ENCODE peak calls at places on chromosome 14, in four cellular contexts. W is Calu3, Z is tibial artery, D is glutamatergic neuron. M is an unnamed sample.

GRCh38 chr14:57060276-57060956 is 208.3 kb downstream of the EXOC5 start:
- DNase-seq in W (no peak), Z (no peak), D (no peak), M (no peak)

GRCh38 chr14:85909581-85909980 is 379.6 kb downstream of the FLRT2 start:
- DNase-seq in W (no peak), Z (no peak), D (no peak), M (no peak)

GRCh38 chr14:59997496-59997895 is 77.6 kb downstream of the LRRC9 start:
- DNase-seq in W (no peak), Z (no peak), D (no peak), M (no peak)

GRCh38 chr14:69175130-69175529 is 16.2 kb upstream of the EXD2 start:
- DNase-seq in W (no peak), Z (no peak), D (no peak), M (no peak)

GRCh38 chr14:23299558-23299957 is 3.1 kb downstream of the PPP1R3E start:
- DNase-seq in W (no peak), Z (no peak), D (no peak), M (no peak)

GRCh38 chr14:79411403-79412174 is 799.7 kb downstream of the DIO2 start:
- DNase-seq in W (no peak), Z (no peak), D (no peak), M (no peak)

GRCh38 chr14:50835280-50835679 is 4.3 kb upstream of the NIN start:
- DNase-seq in W (no peak), Z (no peak), D (no peak), M (no peak)

GRCh38 chr14:53148612-53149202 is 4.4 kb downstream of the DDHD1 start:
- DNase-seq in W (no peak), Z (no peak), D (no peak), M (no peak)

GRCh38 chr14:31159682-31160296 is 47.8 kb downstream of the HECTD1 start:
- DNase-seq in W (no peak), Z (peak; percentile 40), D (no peak), M (no peak)

GRCh38 chr14:88013750-88014349 is 8.9 kb downstream of the GPR65 start:
- DNase-seq in W (peak; percentile 72), Z (peak; percentile 77), D (peak; percentile 70), M (peak; percentile 17)

GRCh38 chr14:94066089-94066676 is 14.8 kb downstream of the DDX24 start:
- DNase-seq in W (peak; percentile 59), Z (no peak), D (no peak), M (no peak)

GRCh38 chr14:61119006-61119405 is 138.0 kb downstream of the SLC38A6 start:
- DNase-seq in W (no peak), Z (no peak), D (no peak), M (no peak)

GRCh38 chr14:105863296-105864108 is 337.1 kb downstream of the TMEM121 start:
- DNase-seq in W (no peak), Z (peak; percentile 11), D (no peak), M (no peak)

GRCh38 chr14:54312166-54312801 is 84.5 kb upstream of the CDKN3 start:
- DNase-seq in W (peak; percentile 78), Z (no peak), D (no peak), M (no peak)

GRCh38 chr14:62528296-62528695 is 517.0 kb downstream of the KCNH5 start:
- DNase-seq in W (no peak), Z (no peak), D (no peak), M (no peak)

GRCh38 chr14:91059576-91060471 is 617 bp downstream of the RPS6KA5 start:
- DNase-seq in W (peak; percentile 72), Z (peak; percentile 28), D (peak; percentile 63), M (no peak)

GRCh38 chr14:91971188-91971778 is 23.8 kb upstream of the FBLN5 start:
- DNase-seq in W (no peak), Z (no peak), D (no peak), M (no peak)

GRCh38 chr14:64979336-64980074 is 7.2 kb upstream of the FNTB start:
- DNase-seq in W (no peak), Z (no peak), D (no peak), M (no peak)

GRCh38 chr14:35339761-35340406 is 47.7 kb downstream of the PSMA6 start:
- DNase-seq in W (no peak), Z (no peak), D (no peak), M (no peak)

GRCh38 chr14:76710093-76711010 is 50.9 kb upstream of the VASH1 start:
- DNase-seq in W (peak; percentile 26), Z (no peak), D (no peak), M (peak; percentile 29)

GRCh38 chr14:59098377-59098776 is 90.1 kb upstream of the DAAM1 start:
- DNase-seq in W (no peak), Z (no peak), D (no peak), M (no peak)

GRCh38 chr14:57066887-57067513 is 201.7 kb downstream of the EXOC5 start:
- DNase-seq in W (peak; percentile 52), Z (no peak), D (peak; percentile 85), M (no peak)

GRCh38 chr14:91415794-91416743 is 1.6 kb downstream of the CCDC88C start:
- DNase-seq in W (no peak), Z (no peak), D (no peak), M (no peak)

GRCh38 chr14:54864526-54864925 is 38.1 kb downstream of the GCH1 start:
- DNase-seq in W (no peak), Z (no peak), D (no peak), M (no peak)

GRCh38 chr14:56795284-56795622 is 15.0 kb downstream of the OTX2 start:
- DNase-seq in W (no peak), Z (no peak), D (no peak), M (peak; percentile 69)

GRCh38 chr14:34930591-34931069 is 52.2 kb upstream of the SRP54 start:
- DNase-seq in W (no peak), Z (no peak), D (no peak), M (no peak)

GRCh38 chr14:97453991-97454390 is 656.8 kb downstream of the VRK1 start:
- DNase-seq in W (no peak), Z (no peak), D (no peak), M (no peak)

GRCh38 chr14:97024300-97024699 is 227.1 kb downstream of the VRK1 start:
- DNase-seq in W (no peak), Z (no peak), D (no peak), M (no peak)

GRCh38 chr14:75734848-75735247 is 73.8 kb downstream of the TTLL5 start:
- DNase-seq in W (no peak), Z (no peak), D (no peak), M (no peak)

GRCh38 chr14:101839236-101839635 is 77.7 kb downstream of the PPP2R5C start:
- DNase-seq in W (no peak), Z (no peak), D (no peak), M (no peak)

GRCh38 chr14:61563162-61563511 is 132.2 kb upstream of the HIF1A start:
- DNase-seq in W (no peak), Z (no peak), D (no peak), M (no peak)

GRCh38 chr14:75428230-75429104 is 645 bp downstream of the JDP2 start:
- DNase-seq in W (peak; percentile 46), Z (no peak), D (peak; percentile 30), M (peak; percentile 43)

GRCh38 chr14:64801800-64802199 is 77.9 kb downstream of the SPTB start:
- DNase-seq in W (peak; percentile 50), Z (no peak), D (peak; percentile 50), M (no peak)

DNA sequence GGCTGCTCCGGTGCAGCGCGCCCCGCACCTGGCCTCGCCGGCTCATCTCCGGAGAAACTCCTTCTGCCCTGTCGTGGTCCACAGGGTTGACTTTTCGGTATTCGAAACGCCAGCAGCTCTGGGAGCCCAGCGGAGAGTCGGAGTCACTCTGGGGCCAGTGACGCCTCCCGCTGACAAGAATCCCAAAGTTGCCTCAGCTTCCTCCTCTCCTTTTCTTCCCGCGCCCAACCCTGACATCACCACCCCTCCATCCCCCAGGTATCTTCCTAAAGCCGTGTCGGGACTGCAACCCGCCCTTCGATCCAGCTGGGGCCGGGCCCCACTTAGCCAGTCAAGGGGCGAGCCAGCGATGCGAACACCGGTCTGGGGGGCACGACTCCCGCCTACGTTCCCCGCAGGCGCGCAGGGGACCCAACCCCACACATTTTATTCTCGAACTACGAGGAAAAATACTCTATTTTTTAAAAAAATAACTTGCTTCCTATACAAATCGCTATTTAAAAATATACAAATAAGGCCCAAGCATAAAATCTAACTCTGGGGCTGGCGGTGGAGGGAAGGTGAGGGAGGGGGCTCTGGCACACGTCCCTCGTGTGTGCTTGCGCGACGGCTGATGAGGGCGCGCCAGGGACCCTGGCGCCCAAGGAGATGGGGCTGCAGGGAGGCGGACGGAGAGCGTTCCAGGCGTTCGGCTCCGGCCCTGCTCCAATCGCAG is 2.1 kb downstream of the NKX2-8 start:
- DNase-seq in W (no peak), Z (no peak), D (no peak), M (no peak)
- TF ChIP-seq CTCF in W (no peak), Z (no peak), D (no peak), M (no peak)

DNA sequence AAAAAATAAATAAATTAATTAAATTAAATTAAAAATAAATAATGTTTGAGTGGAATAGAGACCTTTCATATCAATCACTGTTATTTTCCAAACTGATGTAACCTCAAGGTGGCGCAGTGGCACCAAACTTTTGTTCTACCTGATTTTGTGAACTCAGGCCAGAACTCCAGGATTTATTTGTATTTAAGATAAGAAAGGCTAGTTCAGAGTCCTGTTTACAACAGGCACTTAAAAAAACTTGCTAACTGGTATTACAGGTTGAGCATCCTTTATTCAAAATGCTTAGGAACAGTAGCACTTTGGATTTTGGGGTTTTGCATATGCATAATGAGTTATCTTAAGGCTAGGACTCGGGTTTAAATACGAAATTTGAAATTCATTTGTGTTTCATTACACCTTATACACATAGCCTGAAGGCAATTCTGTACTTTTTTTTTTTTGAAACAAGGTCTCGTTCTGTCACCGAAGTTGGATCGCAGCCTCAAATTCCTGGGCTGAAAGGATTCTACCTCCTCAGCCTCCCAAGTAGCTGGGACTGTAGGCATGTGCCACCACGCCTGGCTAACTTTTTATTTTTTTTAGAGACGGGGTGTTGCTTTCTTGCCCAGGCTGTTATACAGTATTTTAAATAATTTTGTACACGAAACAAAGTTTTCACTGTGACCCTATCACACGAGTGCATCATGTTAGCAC is 32.4 kb downstream of the YY1 start:
- DNase-seq in W (peak; percentile 56), Z (no peak), D (no peak), M (no peak)
- TF ChIP-seq CTCF in W (peak; percentile 12), Z (no peak), D (peak; percentile 41), M (peak; percentile 45)

GRCh38 chr14:25042362-25043299 is 7.3 kb downstream of the STXBP6 start:
- DNase-seq in W (no peak), Z (no peak), D (no peak), M (no peak)
- TF ChIP-seq CTCF in W (no peak), Z (peak; percentile 32), D (no peak), M (no peak)

GRCh38 chr14:104758981-104759975 is 6.3 kb downstream of the SIVA1 start:
- DNase-seq in W (no peak), Z (no peak), D (no peak), M (no peak)

GRCh38 chr14:104757681-104758392 is 4.9 kb downstream of the SIVA1 start:
- DNase-seq in W (no peak), Z (no peak), D (no peak), M (no peak)

GRCh38 chr14:104755621-104756020 is 2.7 kb downstream of the SIVA1 start:
- DNase-seq in W (no peak), Z (no peak), D (no peak), M (no peak)

GRCh38 chr14:104756477-104757237 is 3.7 kb downstream of the SIVA1 start:
- DNase-seq in W (no peak), Z (no peak), D (no peak), M (no peak)

GRCh38 chr14:104757238-104757585 is 4.3 kb downstream of the SIVA1 start:
- DNase-seq in W (no peak), Z (no peak), D (no peak), M (no peak)
- TF ChIP-seq CTCF in W (no peak), Z (no peak), D (no peak), M (no peak)